ENCODE peak calls at places on chromosomes 5 and 9, in five cellular contexts. L is A549, R is HFF-Myc, K is IMR-90, S is epithelial cell of proximal tubule. G is an unnamed sample.

GRCh38 chr9:71552480-71552879 is 215.8 kb downstream of the CEMIP2 start:
- DNase-seq in L (no peak), R (no peak), K (no peak), S (no peak), G (no peak)

GRCh38 chr9:129496187-129497063 is 124.5 kb downstream of the C9orf50 start:
- DNase-seq in L (peak), R (no peak), K (peak), S (no peak), G (peak)

GRCh38 chr5:147930759-147931158 is 24.4 kb upstream of the C5orf46 start:
- DNase-seq in L (no peak), R (no peak), K (no peak), S (no peak), G (no peak)

GRCh38 chr9:73347123-73347522 is 195.5 kb downstream of the ANXA1 start:
- DNase-seq in L (no peak), R (no peak), K (no peak), S (no peak), G (no peak)

GRCh38 chr5:34657550-34657921 is 1.4 kb downstream of the RAI14 start:
- DNase-seq in L (peak), R (no peak), K (peak), S (no peak), G (no peak)

GRCh38 chr9:74107692-74108091 is 389.4 kb upstream of the RORB start:
- DNase-seq in L (no peak), R (no peak), K (no peak), S (no peak), G (no peak)

GRCh38 chr5:180209137-180209581 is at the start of gene RASGEF1C:
- DNase-seq in L (peak), R (no peak), K (peak), S (no peak), G (peak)

GRCh38 chr9:3578786-3579185 is 53.0 kb upstream of the RFX3 start:
- DNase-seq in L (no peak), R (no peak), K (peak), S (peak), G (no peak)

GRCh38 chr5:31385774-31386537 is 145.9 kb downstream of the DROSHA start:
- DNase-seq in L (no peak), R (no peak), K (peak), S (no peak), G (no peak)

GRCh38 chr9:35972093-35972492 is 14.1 kb upstream of the OR2S2 start:
- DNase-seq in L (no peak), R (no peak), K (no peak), S (no peak), G (no peak)

GRCh38 chr9:114156658-114157421 is 1.5 kb downstream of the COL27A1 start:
- DNase-seq in L (peak), R (peak), K (peak), S (no peak), G (no peak)
- TF ChIP-seq CTCF in L (no peak), R (peak), K (peak), S (peak), G (no peak)

DNA sequence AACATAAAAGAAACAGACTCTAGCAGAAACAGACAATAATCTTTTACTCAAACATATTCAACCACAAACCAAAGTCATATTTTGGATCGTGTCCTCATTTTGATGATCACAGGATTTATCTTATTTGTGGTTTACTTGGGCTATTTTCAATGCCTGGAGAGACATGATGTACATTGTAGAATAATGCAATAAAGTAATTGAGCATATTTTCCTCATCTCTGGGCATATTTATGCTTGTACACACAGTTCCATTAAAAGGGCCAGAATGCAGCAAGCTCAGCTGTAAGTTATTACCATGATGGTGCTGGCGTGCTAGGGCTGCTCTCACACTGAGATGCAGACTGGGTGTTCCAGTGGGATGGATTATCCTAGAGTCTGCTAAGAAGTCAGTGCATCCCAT is 456.7 kb downstream of the TLE4 start:
- DNase-seq in L (no peak), R (peak), K (no peak), S (no peak), G (no peak)
- TF ChIP-seq CTCF in L (no peak), R (no peak), K (no peak), S (no peak), G (no peak)

GRCh38 chr9:115369322-115369957 is 251.5 kb upstream of the TNC start:
- DNase-seq in L (peak), R (peak), K (peak), S (no peak), G (no peak)

GRCh38 chr9:115364991-115365390 is 247.0 kb upstream of the TNC start:
- DNase-seq in L (no peak), R (no peak), K (peak), S (no peak), G (no peak)

GRCh38 chr9:115367780-115368179 is 249.8 kb upstream of the TNC start:
- DNase-seq in L (no peak), R (no peak), K (peak), S (peak), G (no peak)

GRCh38 chr9:115362101-115362500 is 244.1 kb upstream of the TNC start:
- DNase-seq in L (no peak), R (no peak), K (no peak), S (no peak), G (no peak)

DNA sequence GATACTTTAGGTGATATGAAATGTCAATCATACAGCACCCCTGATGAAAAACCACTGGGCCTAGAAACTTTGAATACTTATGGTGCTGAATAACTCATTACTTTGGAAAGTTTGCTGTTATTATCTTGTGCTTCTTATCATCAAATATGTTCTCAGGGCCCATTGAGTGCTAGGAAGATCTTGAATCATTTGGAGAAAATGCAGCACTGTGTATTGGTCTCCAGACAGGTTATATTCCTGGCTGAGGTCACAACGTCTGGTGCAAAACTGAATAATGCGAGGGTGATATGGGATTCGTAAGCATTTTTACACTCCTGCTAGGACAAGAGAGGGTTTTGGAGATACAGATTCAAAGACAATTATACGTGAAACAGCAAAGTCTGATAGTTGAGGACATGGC is 249.4 kb upstream of the TNC start:
- DNase-seq in L (no peak), R (no peak), K (no peak), S (no peak), G (no peak)
- TF ChIP-seq CTCF in L (no peak), R (no peak), K (no peak), S (no peak), G (no peak)

GRCh38 chr9:68704498-68704803 is 589 bp upstream of the PIP5K1B start:
- DNase-seq in L (no peak), R (no peak), K (no peak), S (no peak), G (no peak)

GRCh38 chr9:68706579-68707201 is 1.6 kb downstream of the PIP5K1B start:
- DNase-seq in L (no peak), R (no peak), K (no peak), S (no peak), G (no peak)

GRCh38 chr9:68708089-68708488 is 3.0 kb downstream of the PIP5K1B start:
- DNase-seq in L (no peak), R (no peak), K (no peak), S (no peak), G (no peak)

GRCh38 chr9:68704804-68705635 is at the start of gene PIP5K1B:
- DNase-seq in L (peak), R (no peak), K (peak), S (no peak), G (peak)

DNA sequence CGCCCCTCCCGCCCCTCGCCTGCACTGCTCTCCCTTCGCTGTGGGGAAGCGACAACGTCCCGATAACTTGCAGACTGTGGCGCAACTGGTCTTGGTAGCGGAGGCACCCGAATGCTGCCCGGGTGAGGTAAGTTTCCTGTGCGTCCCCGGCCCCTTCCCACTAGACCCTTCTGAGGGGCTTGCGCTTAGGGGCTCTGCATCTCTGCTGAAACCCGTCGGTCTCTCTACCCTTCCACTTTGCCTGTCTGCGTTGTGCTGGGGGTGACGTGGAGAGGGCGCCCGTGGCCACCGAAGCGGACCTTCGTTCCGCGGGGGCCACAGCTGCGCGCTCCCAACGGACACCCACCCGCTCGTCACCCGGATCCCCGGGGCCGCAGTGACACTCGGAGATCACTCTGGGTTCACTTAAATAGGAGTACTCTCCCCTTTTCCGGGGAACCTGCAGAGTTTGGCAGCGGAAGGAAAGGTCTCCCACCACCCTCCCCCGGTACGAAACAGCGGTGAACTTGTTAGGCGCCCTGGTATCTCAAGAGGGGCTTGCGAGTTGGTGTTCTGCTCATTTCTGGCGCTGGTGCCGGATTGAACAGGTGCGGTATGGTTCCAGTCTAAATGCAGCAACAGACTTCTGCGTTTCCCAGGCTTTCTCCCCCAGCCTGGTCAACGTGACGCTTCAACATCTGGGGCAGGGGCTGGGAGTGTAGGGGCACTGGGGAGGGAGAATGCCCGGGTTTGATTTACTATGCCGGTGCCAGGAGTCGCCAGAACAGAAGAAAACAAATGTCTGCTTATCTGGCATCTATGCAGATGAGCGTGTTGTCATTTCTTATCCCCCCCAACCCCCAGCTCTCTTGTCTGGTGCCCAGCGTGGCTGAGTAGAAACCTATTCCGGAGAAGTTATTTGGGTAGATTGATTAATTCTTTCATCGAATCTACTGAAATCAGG is 867 bp downstream of the PIP5K1B start:
- DNase-seq in L (no peak), R (no peak), K (no peak), S (no peak), G (no peak)
- TF ChIP-seq CTCF in L (no peak), R (no peak), K (no peak), S (no peak), G (no peak)

GRCh38 chr9:135819905-135820304 is 87.4 kb downstream of the CAMSAP1 start:
- DNase-seq in L (no peak), R (no peak), K (no peak), S (no peak), G (no peak)
- TF ChIP-seq CTCF in L (no peak), R (no peak), K (no peak), S (no peak), G (peak)